ENCODE peak calls at places on chromosome 15, in six cellular contexts. H, B, Y, F, K and C are unnamed samples.

GRCh38 chr15:42974202-42974862 is 53.8 kb upstream of the TTBK2 start:
- DNase-seq in B (no peak), F (no peak), Y (no peak), H (no peak), K (no peak), C (no peak)

GRCh38 chr15:94162946-94163345 is 68.4 kb upstream of the MCTP2 start:
- DNase-seq in Y (no peak), F (no peak), K (no peak), H (no peak), B (no peak), C (no peak)

GRCh38 chr15:34490421-34491193 is 53.0 kb upstream of the GOLGA8A start:
- DNase-seq in Y (no peak), K (peak; percentile 24), F (peak; percentile 78), H (no peak), B (peak; percentile 38), C (no peak)

GRCh38 chr15:51382787-51383186 is 41.3 kb downstream of the GLDN start:
- DNase-seq in K (peak; percentile 56), F (no peak), H (no peak), B (peak; percentile 25), Y (no peak), C (peak; percentile 47)

GRCh38 chr15:86572368-86572841 is 492.7 kb downstream of the AGBL1 start:
- DNase-seq in F (peak; percentile 65), Y (no peak), H (no peak), B (peak; percentile 36), K (peak; percentile 75), C (no peak)

GRCh38 chr15:55289011-55289572 is 521 bp downstream of the RAB27A start:
- DNase-seq in Y (peak; percentile 36), B (no peak), H (peak; percentile 31), K (no peak), F (peak; percentile 29), C (no peak)

GRCh38 chr15:41493205-41493901 is at the start of gene ITPKA:
- DNase-seq in K (peak; percentile 93), Y (peak; percentile 72), H (peak; percentile 92), B (peak; percentile 91), F (peak; percentile 95), C (peak; percentile 29)

GRCh38 chr15:66369773-66370651 is 13.5 kb upstream of the TIPIN start:
- DNase-seq in F (no peak), Y (no peak), B (no peak), H (no peak), K (no peak), C (no peak)

GRCh38 chr15:23467110-23467600 is 20.1 kb upstream of the GOLGA6L2 start:
- DNase-seq in B (no peak), H (no peak), Y (no peak), K (peak; percentile 28), F (no peak), C (peak; percentile 40)

GRCh38 chr15:57732526-57733331 is 26.2 kb downstream of the POLR2M start:
- DNase-seq in B (no peak), F (no peak), K (peak; percentile 51), Y (peak; percentile 46), H (peak; percentile 62), C (peak; percentile 54)

GRCh38 chr15:67127925-67128324 is 62.5 kb downstream of the SMAD3 start:
- DNase-seq in B (no peak), H (no peak), Y (peak; percentile 29), F (no peak), K (no peak), C (peak; percentile 98)

GRCh38 chr15:74799255-74799842 is 13.3 kb upstream of the LMAN1L start:
- DNase-seq in Y (no peak), F (no peak), B (no peak), K (no peak), H (no peak), C (no peak)

GRCh38 chr15:47768730-47769129 is 51.4 kb downstream of the SEMA6D start:
- DNase-seq in K (no peak), Y (no peak), H (no peak), B (no peak), F (no peak), C (no peak)

GRCh38 chr15:56817266-56817665 is 84.0 kb upstream of the ZNF280D start:
- DNase-seq in B (no peak), H (no peak), F (no peak), Y (no peak), K (no peak), C (peak; percentile 11)

GRCh38 chr15:51585953-51586352 is 36.6 kb downstream of the DMXL2 start:
- DNase-seq in K (no peak), B (no peak), H (no peak), Y (no peak), F (no peak), C (no peak)

GRCh38 chr15:31525296-31525695 is 198.7 kb downstream of the KLF13 start:
- DNase-seq in H (no peak), Y (no peak), F (no peak), K (no peak), B (no peak), C (no peak)

GRCh38 chr15:68464451-68465090 is 32.6 kb upstream of the ITGA11 start:
- DNase-seq in B (no peak), F (no peak), K (no peak), H (no peak), Y (no peak), C (peak; percentile 16)

GRCh38 chr15:94478763-94479162 is 247.4 kb downstream of the MCTP2 start:
- DNase-seq in K (no peak), F (no peak), Y (no peak), B (no peak), H (no peak), C (no peak)

GRCh38 chr15:35159170-35159569 is 74.1 kb upstream of the NANOGP8 start:
- DNase-seq in H (no peak), B (no peak), F (no peak), K (no peak), Y (no peak), C (no peak)

GRCh38 chr15:36256258-36256825 is 323.1 kb upstream of the CDIN1 start:
- DNase-seq in K (no peak), B (no peak), F (no peak), H (no peak), Y (no peak), C (no peak)

GRCh38 chr15:71384501-71384900 is 269.2 kb downstream of the THSD4 start:
- DNase-seq in Y (no peak), K (no peak), B (no peak), H (no peak), F (no peak), C (no peak)

GRCh38 chr15:87764461-87765236 is 491.9 kb downstream of the NTRK3 start:
- DNase-seq in K (peak; percentile 28), F (no peak), Y (no peak), H (no peak), B (no peak), C (peak; percentile 86)

GRCh38 chr15:73054417-73054963 is 2.2 kb downstream of the NEO1 start:
- DNase-seq in H (peak; percentile 47), Y (no peak), K (no peak), F (no peak), B (no peak), C (no peak)

GRCh38 chr15:73058437-73058836 is 6.2 kb downstream of the NEO1 start:
- DNase-seq in Y (no peak), K (no peak), F (no peak), B (no peak), H (no peak), C (no peak)

GRCh38 chr15:73052679-73053397 is 575 bp downstream of the NEO1 start:
- DNase-seq in B (peak; percentile 75), Y (peak; percentile 64), K (peak; percentile 65), F (peak; percentile 41), H (peak; percentile 62), C (no peak)

GRCh38 chr15:73053398-73053723 is 1.1 kb downstream of the NEO1 start:
- DNase-seq in H (no peak), Y (no peak), F (no peak), B (no peak), K (no peak), C (no peak)

GRCh38 chr15:73056460-73056859 is 4.2 kb downstream of the NEO1 start:
- DNase-seq in H (no peak), Y (no peak), K (no peak), F (no peak), B (no peak), C (no peak)
- TF ChIP-seq CTCF in H (no peak), Y (no peak), K (no peak), F (no peak), B (no peak), C (no peak)

GRCh38 chr15:80984856-80985255 is 4.8 kb downstream of the MESD start:
- DNase-seq in B (no peak), K (no peak), Y (no peak), F (no peak), H (peak; percentile 14), C (peak; percentile 27)

GRCh38 chr15:80978685-80979084 is 10.9 kb downstream of the MESD start:
- DNase-seq in H (no peak), F (no peak), B (no peak), K (no peak), Y (no peak), C (peak; percentile 34)

GRCh38 chr15:80979538-80980200 is 9.9 kb downstream of the MESD start:
- DNase-seq in H (no peak), B (no peak), F (no peak), Y (no peak), K (no peak), C (no peak)

GRCh38 chr15:80982839-80983238 is 6.8 kb downstream of the MESD start:
- DNase-seq in K (no peak), H (no peak), Y (no peak), F (no peak), B (no peak), C (no peak)

GRCh38 chr15:80982205-80982604 is 7.4 kb downstream of the MESD start:
- DNase-seq in F (no peak), Y (no peak), H (no peak), B (no peak), K (no peak), C (no peak)
- TF ChIP-seq CTCF in F (no peak), Y (no peak), H (no peak), B (no peak), K (no peak), C (peak; percentile 38)

DNA sequence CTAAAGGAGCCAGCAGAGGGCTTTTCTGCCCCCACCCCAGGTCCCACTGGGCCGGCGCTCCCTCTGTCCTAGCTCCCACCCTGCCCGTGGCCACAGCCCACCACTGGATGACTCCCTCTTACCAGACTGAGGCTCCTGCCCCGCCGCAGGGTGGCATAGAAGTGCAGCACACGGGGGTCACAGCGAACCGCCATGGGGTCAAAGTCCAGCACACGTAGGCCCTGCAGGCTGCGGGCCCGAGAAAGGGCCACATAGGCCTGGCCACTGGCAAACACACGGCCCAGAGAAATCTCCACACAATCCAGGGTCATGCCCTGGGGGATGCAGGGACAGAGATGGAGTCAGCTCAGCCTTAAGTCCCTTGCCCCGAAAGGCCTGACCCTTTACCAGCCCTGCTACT is 9.0 kb downstream of the PIF1 start:
- DNase-seq in F (no peak), H (no peak), B (peak; percentile 66), Y (no peak), K (no peak), C (no peak)
- TF ChIP-seq CTCF in F (no peak), H (no peak), B (no peak), Y (no peak), K (no peak), C (no peak)

DNA sequence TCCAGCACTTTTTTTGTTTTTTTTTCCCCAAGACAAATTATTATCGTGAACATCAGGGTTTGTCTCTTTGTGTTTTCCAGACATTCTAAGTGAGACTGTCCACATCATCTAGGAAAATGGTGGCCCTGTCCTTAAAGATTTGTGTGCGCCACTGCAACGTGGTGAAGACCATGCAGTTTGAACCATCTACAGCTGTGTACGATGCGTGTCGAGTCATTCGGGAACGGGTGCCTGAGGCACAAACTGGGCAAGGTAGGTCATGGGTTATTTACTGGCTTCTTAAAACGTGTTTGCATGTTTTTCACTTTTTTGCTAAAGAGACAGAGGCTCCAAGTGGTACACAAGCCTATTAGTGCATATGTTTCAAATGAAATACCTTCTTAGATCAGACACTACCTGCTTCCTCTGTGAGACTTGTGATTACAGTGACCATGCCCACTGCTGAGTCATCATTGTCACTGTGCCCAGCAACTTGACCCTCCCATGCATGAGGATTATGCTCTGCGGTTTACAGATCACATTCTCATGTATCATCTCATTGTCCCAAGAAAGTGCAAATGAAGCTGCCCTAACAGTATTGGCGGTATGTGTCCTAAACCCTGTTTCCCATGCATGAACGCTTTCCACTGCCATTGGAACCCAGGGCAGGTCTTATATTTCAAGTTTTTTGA is 395.2 kb upstream of the TPM1 start:
- DNase-seq in H (peak; percentile 70), F (no peak), K (no peak), Y (no peak), B (no peak), C (peak; percentile 82)
- TF ChIP-seq CTCF in H (no peak), F (no peak), K (no peak), Y (no peak), B (no peak), C (no peak)